ENCODE peak calls at places on chromosomes 16 and 17, in four cellular contexts. One of them, this sample, is unnamed.

GRCh38 chr17:41553176-41553575 is 18.7 kb downstream of the KRT9 start:
- DNase-seq in GM18507: no peak
- DNase-seq in right cardiac atrium: no peak
- DNase-seq in substantia nigra: no peak
- DNase-seq in this sample: no peak

GRCh38 chr16:88969361-88969831 is 7.6 kb downstream of the CBFA2T3 start:
- DNase-seq in GM18507: no peak
- DNase-seq in right cardiac atrium: peak; percentile 67
- DNase-seq in substantia nigra: no peak
- DNase-seq in this sample: no peak

GRCh38 chr16:29825145-29826044 is 5.1 kb downstream of the MVP start:
- DNase-seq in GM18507: no peak
- DNase-seq in right cardiac atrium: peak; percentile 83
- DNase-seq in substantia nigra: peak; percentile 28
- DNase-seq in this sample: peak; percentile 67

GRCh38 chr16:53855056-53855455 is 151.1 kb downstream of the FTO start:
- DNase-seq in GM18507: no peak
- DNase-seq in right cardiac atrium: no peak
- DNase-seq in substantia nigra: no peak
- DNase-seq in this sample: no peak

GRCh38 chr17:58337126-58337599 is 8.6 kb upstream of the TSPOAP1 start:
- DNase-seq in GM18507: no peak
- DNase-seq in right cardiac atrium: no peak
- DNase-seq in substantia nigra: no peak
- DNase-seq in this sample: no peak

GRCh38 chr17:49240619-49241018 is 10.0 kb upstream of the PHOSPHO1 start:
- DNase-seq in GM18507: no peak
- DNase-seq in right cardiac atrium: no peak
- DNase-seq in substantia nigra: no peak
- DNase-seq in this sample: no peak

GRCh38 chr16:67404740-67405226 is 11.5 kb upstream of the TPPP3 start:
- DNase-seq in GM18507: no peak
- DNase-seq in right cardiac atrium: no peak
- DNase-seq in substantia nigra: no peak
- DNase-seq in this sample: no peak

GRCh38 chr17:78117027-78117981 is 11.3 kb downstream of the TMC6 start:
- DNase-seq in GM18507: no peak
- DNase-seq in right cardiac atrium: peak; percentile 76
- DNase-seq in substantia nigra: peak; percentile 37
- DNase-seq in this sample: no peak

GRCh38 chr17:36722121-36722902 is 120.9 kb downstream of the MRM1 start:
- DNase-seq in GM18507: peak; percentile 70
- DNase-seq in right cardiac atrium: peak; percentile 88
- DNase-seq in substantia nigra: no peak
- DNase-seq in this sample: peak; percentile 44

GRCh38 chr17:30588798-30589247 is 111.6 kb downstream of the GOSR1 start:
- DNase-seq in GM18507: no peak
- DNase-seq in right cardiac atrium: no peak
- DNase-seq in substantia nigra: no peak
- DNase-seq in this sample: no peak

GRCh38 chr17:38532451-38532850 is 73.3 kb downstream of the SRCIN1 start:
- DNase-seq in GM18507: no peak
- DNase-seq in right cardiac atrium: no peak
- DNase-seq in substantia nigra: no peak
- DNase-seq in this sample: no peak

GRCh38 chr16:86609115-86609514 is 30.8 kb downstream of the FOXL1 start:
- DNase-seq in GM18507: no peak
- DNase-seq in right cardiac atrium: no peak
- DNase-seq in substantia nigra: no peak
- DNase-seq in this sample: no peak

GRCh38 chr17:76909971-76910760 is 42.0 kb downstream of the MGAT5B start:
- DNase-seq in GM18507: no peak
- DNase-seq in right cardiac atrium: peak; percentile 7
- DNase-seq in substantia nigra: no peak
- DNase-seq in this sample: peak; percentile 44

GRCh38 chr16:14070877-14071575 is at the start of gene MRTFB:
- DNase-seq in GM18507: peak; percentile 80
- DNase-seq in right cardiac atrium: peak; percentile 94
- DNase-seq in substantia nigra: peak; percentile 16
- DNase-seq in this sample: peak; percentile 81

GRCh38 chr17:3738562-3739295 is 15.0 kb downstream of the HASPIN start:
- DNase-seq in GM18507: no peak
- DNase-seq in right cardiac atrium: peak; percentile 57
- DNase-seq in substantia nigra: no peak
- DNase-seq in this sample: no peak

GRCh38 chr17:59311051-59311468 is 20.4 kb upstream of the YPEL2 start:
- DNase-seq in GM18507: no peak
- DNase-seq in right cardiac atrium: no peak
- DNase-seq in substantia nigra: peak; percentile 10
- DNase-seq in this sample: no peak

GRCh38 chr16:48433849-48434530 is 48.8 kb upstream of the SIAH1 start:
- DNase-seq in GM18507: no peak
- DNase-seq in right cardiac atrium: no peak
- DNase-seq in substantia nigra: no peak
- DNase-seq in this sample: no peak

GRCh38 chr17:38703742-38704644 is 1.1 kb upstream of the MLLT6 start:
- DNase-seq in GM18507: no peak
- DNase-seq in right cardiac atrium: peak; percentile 91
- DNase-seq in substantia nigra: peak; percentile 10
- DNase-seq in this sample: peak; percentile 84

GRCh38 chr17:3907483-3908216 is 8.6 kb downstream of the P2RX1 start:
- DNase-seq in GM18507: no peak
- DNase-seq in right cardiac atrium: no peak
- DNase-seq in substantia nigra: no peak
- DNase-seq in this sample: no peak

GRCh38 chr17:61063528-61063927 is 336.1 kb upstream of the TBX2 start:
- DNase-seq in GM18507: no peak
- DNase-seq in right cardiac atrium: no peak
- DNase-seq in substantia nigra: no peak
- DNase-seq in this sample: no peak

GRCh38 chr17:64736804-64737492 is 74.8 kb upstream of the SMURF2 start:
- DNase-seq in GM18507: no peak
- DNase-seq in right cardiac atrium: no peak
- DNase-seq in substantia nigra: no peak
- DNase-seq in this sample: no peak

GRCh38 chr17:72466199-72466598 is 345.4 kb downstream of the SOX9 start:
- DNase-seq in GM18507: no peak
- DNase-seq in right cardiac atrium: no peak
- DNase-seq in substantia nigra: no peak
- DNase-seq in this sample: no peak

GRCh38 chr17:78142113-78142861 is 3.9 kb upstream of the C17orf99 start:
- DNase-seq in GM18507: no peak
- DNase-seq in right cardiac atrium: no peak
- DNase-seq in substantia nigra: no peak
- DNase-seq in this sample: no peak

GRCh38 chr17:61294777-61295176 is 104.9 kb upstream of the TBX2 start:
- DNase-seq in GM18507: no peak
- DNase-seq in right cardiac atrium: no peak
- DNase-seq in substantia nigra: no peak
- DNase-seq in this sample: no peak

GRCh38 chr17:4854181-4854681 is 21.1 kb downstream of the MINK1 start:
- DNase-seq in GM18507: no peak
- DNase-seq in right cardiac atrium: no peak
- DNase-seq in substantia nigra: no peak
- DNase-seq in this sample: no peak

GRCh38 chr16:19348578-19349315 is 63.2 kb downstream of the CLEC19A start:
- DNase-seq in GM18507: no peak
- DNase-seq in right cardiac atrium: no peak
- DNase-seq in substantia nigra: no peak
- DNase-seq in this sample: no peak

GRCh38 chr16:11801481-11802021 is 4.5 kb upstream of the ZC3H7A start:
- DNase-seq in GM18507: no peak
- DNase-seq in right cardiac atrium: no peak
- DNase-seq in substantia nigra: no peak
- DNase-seq in this sample: no peak

GRCh38 chr17:34667656-34668055 is 88.3 kb downstream of the TMEM132E start:
- DNase-seq in GM18507: no peak
- DNase-seq in right cardiac atrium: no peak
- DNase-seq in substantia nigra: no peak
- DNase-seq in this sample: no peak

GRCh38 chr16:86777098-86777946 is 199.0 kb downstream of the FOXL1 start:
- DNase-seq in GM18507: no peak
- DNase-seq in right cardiac atrium: no peak
- DNase-seq in substantia nigra: no peak
- DNase-seq in this sample: no peak

GRCh38 chr16:15949210-15950166 is at the start of gene ABCC1:
- DNase-seq in GM18507: peak; percentile 60
- DNase-seq in right cardiac atrium: peak; percentile 72
- DNase-seq in substantia nigra: peak; percentile 45
- DNase-seq in this sample: peak; percentile 55

GRCh38 chr17:55642741-55643140 is 79.9 kb downstream of the TMEM100 start:
- DNase-seq in GM18507: no peak
- DNase-seq in right cardiac atrium: no peak
- DNase-seq in substantia nigra: no peak
- DNase-seq in this sample: no peak

GRCh38 chr16:28010671-28011070 is 52.8 kb downstream of the GSG1L start:
- DNase-seq in GM18507: no peak
- DNase-seq in right cardiac atrium: no peak
- DNase-seq in substantia nigra: no peak
- DNase-seq in this sample: no peak

GRCh38 chr17:10172241-10172741 is 26.1 kb downstream of the GAS7 start:
- DNase-seq in GM18507: no peak
- DNase-seq in right cardiac atrium: peak; percentile 61
- DNase-seq in substantia nigra: no peak
- DNase-seq in this sample: no peak

GRCh38 chr16:81774348-81774747 is 4.7 kb upstream of the PLCG2 start:
- DNase-seq in GM18507: no peak
- DNase-seq in right cardiac atrium: peak; percentile 72
- DNase-seq in substantia nigra: no peak
- DNase-seq in this sample: no peak

This sample was measured in left ventricle myocardium inferior.